ENCODE peak calls at places on chromosomes 4 and X, in ten cellular contexts. T is pancreas; R is tibial artery; Q is thoracic aorta; H is aorta; V is adrenal gland; P is coronary artery; K is CD4-positive, alpha-beta memory T cell; Z is foreskin keratinocyte; S is heart left ventricle. L is an unnamed sample.

GRCh38 chrX:153772608-153773217 is 8.1 kb upstream of the SRPK3 start:
- DNase-seq in T (peak), R (no peak), Q (no peak), H (no peak), V (no peak), P (peak), K (no peak), Z (no peak), S (no peak), L (no peak)

GRCh38 chrX:16429391-16429790 is 220.6 kb upstream of the S100G start:
- DNase-seq in T (no peak), R (no peak), Q (no peak), H (no peak), V (no peak), P (no peak), K (no peak), Z (no peak), S (no peak), L (no peak)

GRCh38 chr4:78568640-78569261 is 17.2 kb downstream of the ANXA3 start:
- DNase-seq in T (no peak), R (no peak), Q (no peak), H (no peak), V (no peak), P (no peak), K (no peak), Z (no peak), S (no peak), L (no peak)

GRCh38 chr4:120218981-120219380 is 152.3 kb upstream of the MAD2L1 start:
- DNase-seq in T (no peak), R (no peak), Q (no peak), H (no peak), V (no peak), P (no peak), K (no peak), Z (no peak), S (no peak), L (no peak)

GRCh38 chrX:68650491-68650890 is 3.0 kb downstream of the STARD8 start:
- DNase-seq in T (no peak), R (no peak), Q (no peak), H (no peak), V (no peak), P (no peak), K (no peak), Z (no peak), S (no peak), L (no peak)

GRCh38 chrX:145735036-145735435 is 82.6 kb upstream of the SLITRK2 start:
- DNase-seq in T (no peak), R (no peak), Q (no peak), H (no peak), V (no peak), P (no peak), K (no peak), Z (no peak), S (no peak), L (no peak)

GRCh38 chr4:38614198-38614597 is 49.8 kb upstream of the KLF3 start:
- DNase-seq in T (no peak), R (no peak), Q (no peak), H (no peak), V (no peak), P (no peak), K (no peak), Z (no peak), S (no peak), L (no peak)

GRCh38 chr4:113952452-113953029 is 26.9 kb downstream of the ARSJ start:
- DNase-seq in T (no peak), R (no peak), Q (no peak), H (no peak), V (peak), P (no peak), K (peak), Z (no peak), S (no peak), L (peak)

GRCh38 chr4:34198966-34199365 is 2045.3 kb downstream of the ARAP2 start:
- DNase-seq in T (no peak), R (no peak), Q (no peak), H (no peak), V (no peak), P (no peak), K (no peak), Z (peak), S (no peak), L (no peak)

GRCh38 chr4:26509681-26510333 is 19.5 kb upstream of the CCKAR start:
- DNase-seq in T (no peak), R (no peak), Q (no peak), H (no peak), V (no peak), P (no peak), K (no peak), Z (no peak), S (no peak), L (no peak)

GRCh38 chrX:118240359-118240758 is 105.5 kb upstream of the WDR44 start:
- DNase-seq in T (no peak), R (no peak), Q (no peak), H (no peak), V (no peak), P (no peak), K (no peak), Z (no peak), S (peak), L (peak)

GRCh38 chrX:101062171-101062570 is 10.3 kb upstream of the TRMT2B start:
- DNase-seq in T (no peak), R (no peak), Q (no peak), H (no peak), V (no peak), P (no peak), K (no peak), Z (no peak), S (no peak), L (no peak)

GRCh38 chrX:22135994-22136684 is 104.0 kb downstream of the PHEX start:
- DNase-seq in T (peak), R (no peak), Q (no peak), H (no peak), V (peak), P (no peak), K (peak), Z (peak), S (no peak), L (peak)

GRCh38 chrX:123173833-123174232 is 10.2 kb upstream of the GRIA3 start:
- DNase-seq in T (no peak), R (no peak), Q (no peak), H (no peak), V (no peak), P (no peak), K (no peak), Z (no peak), S (no peak), L (no peak)

GRCh38 chr4:1491630-1492457 is 85.6 kb upstream of the NKX1-1 start:
- DNase-seq in T (no peak), R (no peak), Q (no peak), H (peak), V (no peak), P (no peak), K (no peak), Z (no peak), S (no peak), L (no peak)

GRCh38 chrX:41300758-41301437 is 33.1 kb upstream of the DDX3X start:
- DNase-seq in T (no peak), R (peak), Q (no peak), H (no peak), V (no peak), P (no peak), K (no peak), Z (no peak), S (no peak), L (no peak)

GRCh38 chr4:154485127-154485773 is 6.3 kb downstream of the DCHS2 start:
- DNase-seq in T (no peak), R (no peak), Q (no peak), H (no peak), V (no peak), P (no peak), K (no peak), Z (no peak), S (no peak), L (no peak)

GRCh38 chr4:159376289-159376688 is 273.4 kb downstream of the RAPGEF2 start:
- DNase-seq in T (no peak), R (no peak), Q (no peak), H (no peak), V (no peak), P (no peak), K (no peak), Z (no peak), S (no peak), L (no peak)

GRCh38 chrX:31280580-31280979 is 208.7 kb upstream of the FTHL17 start:
- DNase-seq in T (no peak), R (no peak), Q (no peak), H (no peak), V (no peak), P (no peak), K (no peak), Z (no peak), S (no peak), L (no peak)

GRCh38 chr4:80386281-80386886 is 50.9 kb downstream of the CFAP299 start:
- DNase-seq in T (no peak), R (no peak), Q (no peak), H (peak), V (no peak), P (no peak), K (no peak), Z (no peak), S (no peak), L (no peak)
- H3K27ac ChIP-seq in T (no peak), R (no peak), Q (no peak), H (no peak), V (no peak), P (no peak), K (no peak), Z (no peak), S (no peak), L (no peak)

GRCh38 chr4:134628074-134628473 is 426.5 kb upstream of the PABPC4L start:
- DNase-seq in T (no peak), R (no peak), Q (no peak), H (no peak), V (no peak), P (no peak), K (no peak), Z (no peak), S (no peak), L (no peak)

GRCh38 chr4:134627386-134627785 is 425.8 kb upstream of the PABPC4L start:
- DNase-seq in T (no peak), R (no peak), Q (no peak), H (no peak), V (no peak), P (no peak), K (no peak), Z (no peak), S (no peak), L (no peak)

GRCh38 chr4:134624365-134624764 is 422.8 kb upstream of the PABPC4L start:
- DNase-seq in T (no peak), R (no peak), Q (no peak), H (no peak), V (no peak), P (no peak), K (no peak), Z (no peak), S (no peak), L (no peak)

GRCh38 chr4:134622194-134622593 is 420.6 kb upstream of the PABPC4L start:
- DNase-seq in T (no peak), R (no peak), Q (no peak), H (no peak), V (no peak), P (no peak), K (no peak), Z (no peak), S (no peak), L (no peak)
- H3K27ac ChIP-seq in T (peak), R (peak), Q (no peak), H (no peak), V (no peak), P (no peak), K (no peak), Z (peak), S (no peak), L (no peak)

DNA sequence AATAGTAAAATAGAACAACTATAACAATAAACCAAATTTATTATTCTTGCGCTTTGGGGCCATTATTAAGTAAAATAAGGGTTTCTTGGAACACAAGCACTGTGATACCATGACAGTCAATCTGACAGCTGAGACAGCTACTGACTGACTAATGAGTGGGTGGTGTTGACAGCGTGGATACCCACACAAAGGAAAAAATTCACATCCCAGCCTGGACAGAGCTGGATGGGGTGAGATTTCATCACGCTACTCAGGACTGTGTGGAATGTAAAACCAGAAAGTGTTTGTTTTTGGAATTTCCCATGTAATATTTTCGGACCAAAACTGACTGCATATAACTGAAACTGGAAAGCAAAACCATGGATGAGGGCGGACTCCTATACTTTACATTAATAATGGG is 48.8 kb downstream of the IGFBP7 start:
- DNase-seq in T (no peak), R (no peak), Q (no peak), H (no peak), V (no peak), P (no peak), K (no peak), Z (no peak), S (no peak), L (no peak)
- H3K27ac ChIP-seq in T (no peak), R (peak), Q (peak), H (peak), V (no peak), P (peak), K (no peak), Z (no peak), S (peak), L (no peak)

DNA sequence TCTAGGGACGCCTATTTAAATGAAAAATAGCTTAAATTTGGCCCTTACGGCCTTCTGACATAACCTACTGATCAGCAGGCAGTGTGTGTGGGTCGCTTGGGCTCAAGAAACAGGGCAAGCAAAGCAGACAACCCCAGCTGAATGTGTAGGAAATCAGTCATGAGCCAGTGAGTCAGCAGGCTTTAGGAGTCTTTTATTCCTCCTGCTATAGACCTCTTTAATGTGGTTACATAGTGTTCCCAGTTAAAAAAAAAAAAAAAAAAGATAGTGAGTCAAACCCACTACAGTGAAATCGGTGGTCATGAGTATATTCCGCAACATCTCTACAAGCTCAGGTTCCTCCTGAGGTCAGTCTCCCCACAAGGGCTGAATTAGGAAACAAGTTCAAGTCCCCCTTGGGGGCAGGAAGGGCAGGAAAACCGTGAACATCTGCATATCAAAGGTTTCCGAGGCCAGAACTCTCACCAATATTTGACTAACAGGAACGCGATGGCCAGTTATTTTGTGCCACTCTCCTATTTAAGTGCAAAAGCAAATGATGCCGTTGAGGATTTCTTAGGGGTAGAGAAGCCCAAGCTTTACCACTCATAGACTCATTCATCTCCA is 32.7 kb downstream of the ACSL1 start:
- DNase-seq in T (no peak), R (peak), Q (no peak), H (no peak), V (no peak), P (no peak), K (no peak), Z (peak), S (no peak), L (peak)
- H3K27ac ChIP-seq in T (peak), R (no peak), Q (peak), H (no peak), V (no peak), P (peak), K (no peak), Z (no peak), S (peak), L (no peak)

DNA sequence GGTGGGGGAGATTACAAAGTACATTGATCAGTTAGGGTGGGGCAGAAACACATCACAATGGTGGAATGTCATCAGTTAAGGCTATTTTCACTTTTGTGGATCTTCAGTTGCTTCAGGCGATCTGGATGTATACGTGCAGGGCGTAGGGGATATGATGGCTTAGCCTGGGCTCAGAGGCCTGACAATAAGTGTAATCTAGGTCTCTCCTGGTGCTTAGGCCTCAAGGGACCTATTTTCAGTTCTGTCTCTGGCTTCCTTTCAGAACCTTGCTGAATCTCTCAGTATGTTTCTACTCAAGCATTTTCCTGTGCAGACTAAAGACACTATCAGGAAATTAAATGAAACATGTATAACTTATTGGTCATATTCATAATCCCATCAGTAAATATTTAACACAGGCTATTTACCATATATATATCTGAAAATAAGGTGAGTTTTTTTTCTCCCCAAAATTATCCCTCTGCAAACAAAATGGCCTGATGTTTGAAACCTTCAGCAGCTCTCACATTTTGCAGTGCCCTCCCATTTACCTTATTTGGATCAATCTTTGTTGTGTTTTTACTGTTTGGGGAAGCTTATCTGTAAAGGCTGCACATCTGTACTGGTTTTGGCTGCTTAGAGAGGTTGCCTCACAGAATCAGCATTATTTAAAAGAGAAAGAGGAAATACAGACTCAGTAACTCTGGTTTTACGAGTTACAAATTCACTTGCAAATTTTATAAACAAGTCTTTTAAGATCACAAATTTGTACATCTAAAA is 2.3 kb upstream of the ZCCHC4 start:
- DNase-seq in T (no peak), R (no peak), Q (no peak), H (no peak), V (no peak), P (no peak), K (no peak), Z (no peak), S (no peak), L (no peak)
- H3K27ac ChIP-seq in T (no peak), R (no peak), Q (no peak), H (no peak), V (no peak), P (no peak), K (no peak), Z (no peak), S (no peak), L (no peak)

GRCh38 chr4:183801460-183802168 is 103.5 kb upstream of the STOX2 start:
- DNase-seq in T (no peak), R (no peak), Q (no peak), H (no peak), V (no peak), P (no peak), K (no peak), Z (no peak), S (no peak), L (no peak)

GRCh38 chr4:183797041-183797444 is 108.1 kb upstream of the STOX2 start:
- DNase-seq in T (peak), R (no peak), Q (no peak), H (no peak), V (no peak), P (no peak), K (no peak), Z (no peak), S (peak), L (peak)

GRCh38 chr4:183797445-183798248 is 107.5 kb upstream of the STOX2 start:
- DNase-seq in T (peak), R (no peak), Q (no peak), H (no peak), V (no peak), P (no peak), K (peak), Z (no peak), S (peak), L (peak)

GRCh38 chr4:183798921-183799307 is 106.2 kb upstream of the STOX2 start:
- DNase-seq in T (no peak), R (no peak), Q (no peak), H (no peak), V (no peak), P (no peak), K (peak), Z (no peak), S (no peak), L (no peak)

DNA sequence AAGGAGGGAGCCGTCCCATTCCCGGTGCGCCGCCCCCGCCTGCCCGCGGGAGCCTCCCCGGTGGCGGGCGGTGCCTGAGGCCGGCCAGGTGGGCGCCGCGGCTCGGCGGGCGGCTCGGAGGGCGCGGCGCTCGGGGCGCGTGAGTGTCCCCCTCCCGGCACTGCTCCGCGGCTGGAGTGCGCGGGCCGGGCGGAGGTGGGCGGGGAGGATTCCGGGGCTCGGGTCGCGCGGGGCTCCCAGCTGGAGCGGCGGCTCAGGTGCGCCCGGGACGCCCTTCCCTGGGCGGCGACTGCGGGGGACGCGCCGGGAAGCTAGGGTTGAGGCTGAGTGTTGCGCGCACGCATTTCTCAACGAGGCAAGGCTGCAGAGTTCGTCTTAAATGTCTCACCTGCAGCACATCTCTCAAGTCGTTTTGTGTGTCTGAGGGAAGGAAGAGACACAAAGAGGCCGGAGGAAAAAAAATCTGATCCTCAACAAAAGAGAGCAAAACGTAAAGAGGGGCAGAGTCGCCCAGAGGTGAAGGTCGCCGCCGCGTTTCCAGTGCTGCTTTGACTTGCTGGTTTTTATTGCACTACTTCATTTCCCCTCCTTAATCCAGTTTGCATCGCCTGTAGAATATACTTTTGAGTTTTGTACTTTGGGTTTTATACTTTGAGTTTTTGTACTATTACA is 106.7 kb upstream of the STOX2 start:
- DNase-seq in T (no peak), R (no peak), Q (no peak), H (no peak), V (no peak), P (no peak), K (no peak), Z (no peak), S (no peak), L (no peak)
- H3K27ac ChIP-seq in T (peak), R (no peak), Q (no peak), H (no peak), V (no peak), P (peak), K (no peak), Z (no peak), S (peak), L (no peak)

L was measured in SJCRH30.